ENCODE peak calls at places on chromosomes 7 and 10, in six cellular contexts. V is heart right ventricle, C is GM06990, B is WERI-Rb-1, Y is foreskin keratinocyte, Q is choroid plexus epithelial cell. X is an unnamed sample.
A peak's percentile ranks its signal among the peaks of the same experiment; 100 is the strongest.

GRCh38 chr7:30428586-30429530 is 49.7 kb downstream of the NOD1 start:
- DNase-seq in V (no peak), C (no peak), B (no peak), Y (no peak), Q (no peak), X (no peak)

GRCh38 chr10:122127943-122128342 is 139.0 kb downstream of the TACC2 start:
- DNase-seq in V (no peak), C (no peak), B (peak; percentile 81), Y (no peak), Q (no peak), X (no peak)

GRCh38 chr7:70645876-70646336 is 486.0 kb upstream of the GALNT17 start:
- DNase-seq in V (no peak), C (no peak), B (no peak), Y (no peak), Q (no peak), X (no peak)

GRCh38 chr7:101862280-101863220 is 45.1 kb downstream of the CUX1 start:
- DNase-seq in V (peak; percentile 44), C (no peak), B (peak; percentile 44), Y (no peak), Q (peak; percentile 23), X (no peak)

GRCh38 chr10:3382092-3382491 is 209.5 kb upstream of the PITRM1 start:
- DNase-seq in V (no peak), C (no peak), B (no peak), Y (no peak), Q (no peak), X (no peak)

GRCh38 chr7:138388673-138389491 is 71.2 kb upstream of the TRIM24 start:
- DNase-seq in V (no peak), C (no peak), B (no peak), Y (peak; percentile 20), Q (no peak), X (no peak)

GRCh38 chr7:40133561-40134427 is 628 bp downstream of the MPLKIP start:
- DNase-seq in V (no peak), C (no peak), B (no peak), Y (no peak), Q (peak; percentile 38), X (peak; percentile 12)

GRCh38 chr7:104252409-104253134 is 44.8 kb upstream of the ORC5 start:
- DNase-seq in V (no peak), C (no peak), B (peak; percentile 21), Y (no peak), Q (peak; percentile 18), X (no peak)

GRCh38 chr10:110524179-110524863 is 26.6 kb downstream of the DUSP5 start:
- DNase-seq in V (no peak), C (no peak), B (no peak), Y (peak; percentile 11), Q (no peak), X (no peak)

GRCh38 chr7:99106869-99107268 is 37.0 kb downstream of the SMURF1 start:
- DNase-seq in V (no peak), C (no peak), B (no peak), Y (peak; percentile 77), Q (no peak), X (no peak)

GRCh38 chr7:100887186-100887954 is 2.1 kb downstream of the UFSP1 start:
- DNase-seq in V (no peak), C (peak; percentile 77), B (no peak), Y (no peak), Q (peak; percentile 38), X (no peak)

GRCh38 chr7:130435455-130435854 is 5.4 kb downstream of the CEP41 start:
- DNase-seq in V (no peak), C (no peak), B (no peak), Y (no peak), Q (no peak), X (no peak)

GRCh38 chr10:73857446-73857845 is 16.9 kb downstream of the CAMK2G start:
- DNase-seq in V (no peak), C (no peak), B (no peak), Y (no peak), Q (peak; percentile 44), X (peak; percentile 52)

GRCh38 chr10:5553400-5554170 is 28.8 kb downstream of the CALML3 start:
- DNase-seq in V (no peak), C (no peak), B (peak; percentile 28), Y (no peak), Q (no peak), X (no peak)

GRCh38 chr7:84393776-84394175 is 199.2 kb upstream of the SEMA3A start:
- DNase-seq in V (no peak), C (no peak), B (no peak), Y (peak; percentile 3), Q (peak; percentile 24), X (peak; percentile 18)

GRCh38 chr7:88109612-88110011 is 110.2 kb downstream of the SRI start:
- DNase-seq in V (no peak), C (no peak), B (no peak), Y (no peak), Q (no peak), X (no peak)

GRCh38 chr10:3835770-3836169 is 50.8 kb upstream of the KLF6 start:
- DNase-seq in V (no peak), C (no peak), B (no peak), Y (no peak), Q (no peak), X (no peak)

GRCh38 chr10:62248465-62248864 is 20.2 kb downstream of the RTKN2 start:
- DNase-seq in V (no peak), C (no peak), B (no peak), Y (no peak), Q (peak; percentile 47), X (no peak)
- TF ChIP-seq CTCF in V (no peak), C (no peak), B (no peak), Y (peak; percentile 73), Q (peak; percentile 49), X (peak; percentile 27)

DNA sequence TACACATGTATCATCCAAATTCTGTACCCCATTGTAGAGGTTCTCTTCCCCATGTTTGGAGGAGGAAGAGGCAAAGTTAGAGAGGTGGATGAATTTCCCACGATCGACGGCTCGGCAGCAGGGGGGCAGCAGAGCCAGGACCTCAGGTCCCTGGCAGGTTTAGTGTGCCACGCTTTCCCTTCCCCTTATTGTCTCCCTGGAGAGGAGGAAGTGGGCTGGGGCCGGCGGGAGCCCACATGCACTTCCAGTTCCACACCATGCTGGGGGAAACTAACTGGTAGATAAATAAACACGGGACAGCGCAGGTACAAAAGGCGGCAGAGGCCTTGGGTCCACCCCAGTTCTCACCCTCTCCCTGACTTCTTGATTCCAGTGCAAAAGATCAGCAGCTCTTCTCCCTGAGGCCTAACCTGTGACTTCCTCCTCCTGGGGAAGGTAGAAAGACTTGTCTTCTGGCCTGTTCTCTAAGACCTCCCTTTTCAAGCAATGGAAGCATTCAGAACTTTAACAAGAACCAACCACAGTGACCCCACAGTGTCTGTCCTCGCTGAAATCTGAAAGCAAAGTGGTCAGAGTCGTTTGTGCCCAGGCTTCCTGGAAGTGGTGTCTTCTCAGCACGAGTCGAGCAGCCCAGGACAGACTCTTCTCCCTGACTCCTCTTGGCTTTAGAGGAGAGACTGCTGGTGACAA is 30.5 kb upstream of the SRGN start:
- DNase-seq in V (peak; percentile 49), C (peak; percentile 48), B (no peak), Y (no peak), Q (peak; percentile 27), X (no peak)
- TF ChIP-seq CTCF in V (peak; percentile 34), C (no peak), B (no peak), Y (no peak), Q (peak; percentile 11), X (no peak)

GRCh38 chr10:124124123-124124768 is 30.8 kb upstream of the CHST15 start:
- DNase-seq in V (no peak), C (no peak), B (no peak), Y (no peak), Q (no peak), X (no peak)

GRCh38 chr10:124124769-124125161 is 31.4 kb upstream of the CHST15 start:
- DNase-seq in V (no peak), C (no peak), B (no peak), Y (no peak), Q (no peak), X (no peak)

GRCh38 chr10:124126139-124126538 is 32.7 kb upstream of the CHST15 start:
- DNase-seq in V (no peak), C (no peak), B (no peak), Y (no peak), Q (no peak), X (no peak)

GRCh38 chr10:124126711-124127385 is 33.5 kb upstream of the CHST15 start:
- DNase-seq in V (no peak), C (no peak), B (no peak), Y (no peak), Q (no peak), X (no peak)

DNA sequence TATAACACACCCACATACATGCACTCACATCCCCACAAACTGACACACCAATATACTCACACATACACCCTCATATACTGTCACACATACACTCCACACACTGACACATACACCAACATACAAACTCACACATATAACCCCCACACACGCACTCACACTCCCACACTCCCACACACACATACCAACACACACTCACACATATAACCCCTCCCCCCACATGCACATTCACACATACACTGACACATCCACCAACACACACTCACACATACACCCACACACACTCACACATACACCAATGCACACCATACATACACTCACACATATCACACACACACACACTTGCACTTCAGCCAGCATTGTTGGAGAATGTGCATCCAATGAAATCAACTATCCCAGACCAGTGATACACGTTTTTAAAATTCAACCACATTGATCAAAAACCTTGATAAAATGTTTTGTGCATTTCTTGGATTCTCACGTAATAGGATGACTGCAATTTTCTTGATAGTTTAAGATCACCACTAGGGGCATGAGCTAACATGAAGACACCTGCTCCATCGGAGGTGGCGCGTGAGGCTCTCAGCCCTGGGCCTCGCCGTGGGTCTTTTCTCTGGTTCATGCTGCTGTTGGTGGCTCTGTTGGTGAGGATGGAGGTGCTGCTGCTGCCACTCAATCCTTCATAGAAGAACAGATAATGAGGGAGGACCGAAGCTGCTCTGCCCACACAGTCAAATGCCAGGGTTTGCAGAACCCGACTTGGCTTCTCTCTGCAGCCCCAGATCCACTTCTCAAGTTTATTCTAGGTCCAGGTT is 32.1 kb upstream of the CHST15 start:
- DNase-seq in V (no peak), C (no peak), B (no peak), Y (peak; percentile 69), Q (peak; percentile 34), X (no peak)
- TF ChIP-seq CTCF in V (no peak), C (peak; percentile 45), B (peak; percentile 50), Y (peak; percentile 66), Q (peak; percentile 50), X (peak; percentile 43)

GRCh38 chr7:120944826-120945562 is 5.6 kb upstream of the ING3 start:
- DNase-seq in V (no peak), C (no peak), B (no peak), Y (peak; percentile 46), Q (no peak), X (no peak)

GRCh38 chr7:120939345-120939744 is 11.2 kb upstream of the ING3 start:
- DNase-seq in V (no peak), C (no peak), B (no peak), Y (no peak), Q (no peak), X (no peak)

GRCh38 chr7:120941856-120942255 is 8.7 kb upstream of the ING3 start:
- DNase-seq in V (no peak), C (no peak), B (no peak), Y (no peak), Q (no peak), X (no peak)

GRCh38 chr7:120942861-120943260 is 7.7 kb upstream of the ING3 start:
- DNase-seq in V (no peak), C (no peak), B (no peak), Y (no peak), Q (no peak), X (no peak)

GRCh38 chr7:120941064-120941463 is 9.5 kb upstream of the ING3 start:
- DNase-seq in V (no peak), C (no peak), B (no peak), Y (no peak), Q (peak; percentile 31), X (no peak)
- TF ChIP-seq CTCF in V (peak; percentile 51), C (peak; percentile 15), B (no peak), Y (peak; percentile 55), Q (peak; percentile 31), X (no peak)